ENCODE peak calls at places on chromosome 3, in eight cellular contexts. One of them, this sample, is unnamed.

GRCh38 chr3:71646971-71647370 is 63.4 kb upstream of the FOXP1 start:
- DNase-seq in body of pancreas: no peak
- DNase-seq in HL-60: no peak
- DNase-seq in cardiac muscle cell: no peak
- DNase-seq in tibial artery: no peak
- DNase-seq in breast epithelium: no peak
- DNase-seq in brain microvascular endothelial cell: no peak
- DNase-seq in tibial nerve: no peak
- DNase-seq in this sample: no peak

GRCh38 chr3:111473550-111473949 is 68.4 kb upstream of the CD96 start:
- DNase-seq in body of pancreas: no peak
- DNase-seq in HL-60: no peak
- DNase-seq in cardiac muscle cell: peak; percentile 7
- DNase-seq in tibial artery: no peak
- DNase-seq in breast epithelium: no peak
- DNase-seq in brain microvascular endothelial cell: no peak
- DNase-seq in tibial nerve: no peak
- DNase-seq in this sample: no peak

GRCh38 chr3:4647411-4647810 is 154.3 kb downstream of the ITPR1 start:
- DNase-seq in body of pancreas: no peak
- DNase-seq in HL-60: no peak
- DNase-seq in cardiac muscle cell: no peak
- DNase-seq in tibial artery: no peak
- DNase-seq in breast epithelium: no peak
- DNase-seq in brain microvascular endothelial cell: no peak
- DNase-seq in tibial nerve: no peak
- DNase-seq in this sample: no peak

GRCh38 chr3:147008886-147009285 is 397.5 kb downstream of the ZIC4 start:
- DNase-seq in body of pancreas: peak; percentile 68
- DNase-seq in HL-60: no peak
- DNase-seq in cardiac muscle cell: no peak
- DNase-seq in tibial artery: no peak
- DNase-seq in breast epithelium: no peak
- DNase-seq in brain microvascular endothelial cell: peak; percentile 23
- DNase-seq in tibial nerve: no peak
- DNase-seq in this sample: no peak

GRCh38 chr3:149167898-149168297 is 38.5 kb downstream of the HPS3 start:
- DNase-seq in body of pancreas: no peak
- DNase-seq in HL-60: no peak
- DNase-seq in cardiac muscle cell: no peak
- DNase-seq in tibial artery: no peak
- DNase-seq in breast epithelium: no peak
- DNase-seq in brain microvascular endothelial cell: no peak
- DNase-seq in tibial nerve: no peak
- DNase-seq in this sample: no peak

GRCh38 chr3:18579659-18580058 is 154.5 kb upstream of the SATB1 start:
- DNase-seq in body of pancreas: no peak
- DNase-seq in HL-60: peak; percentile 75
- DNase-seq in cardiac muscle cell: no peak
- DNase-seq in tibial artery: no peak
- DNase-seq in breast epithelium: no peak
- DNase-seq in brain microvascular endothelial cell: no peak
- DNase-seq in tibial nerve: no peak
- DNase-seq in this sample: no peak

GRCh38 chr3:82807781-82808180 is 1046.3 kb upstream of the GBE1 start:
- DNase-seq in body of pancreas: no peak
- DNase-seq in HL-60: no peak
- DNase-seq in cardiac muscle cell: no peak
- DNase-seq in tibial artery: no peak
- DNase-seq in breast epithelium: no peak
- DNase-seq in brain microvascular endothelial cell: no peak
- DNase-seq in tibial nerve: no peak
- DNase-seq in this sample: no peak

GRCh38 chr3:72938471-72939265 is 50.8 kb downstream of the GXYLT2 start:
- DNase-seq in body of pancreas: peak; percentile 49
- DNase-seq in HL-60: peak; percentile 94
- DNase-seq in cardiac muscle cell: peak; percentile 100
- DNase-seq in tibial artery: peak; percentile 84
- DNase-seq in breast epithelium: no peak
- DNase-seq in brain microvascular endothelial cell: peak; percentile 97
- DNase-seq in tibial nerve: peak; percentile 47
- DNase-seq in this sample: no peak

GRCh38 chr3:78140274-78140673 is 1100.4 kb downstream of the ROBO2 start:
- DNase-seq in body of pancreas: no peak
- DNase-seq in HL-60: no peak
- DNase-seq in cardiac muscle cell: no peak
- DNase-seq in tibial artery: no peak
- DNase-seq in breast epithelium: no peak
- DNase-seq in brain microvascular endothelial cell: no peak
- DNase-seq in tibial nerve: no peak
- DNase-seq in this sample: no peak

GRCh38 chr3:19293295-19293694 is 145.0 kb downstream of the KCNH8 start:
- DNase-seq in body of pancreas: no peak
- DNase-seq in HL-60: no peak
- DNase-seq in cardiac muscle cell: no peak
- DNase-seq in tibial artery: no peak
- DNase-seq in breast epithelium: no peak
- DNase-seq in brain microvascular endothelial cell: no peak
- DNase-seq in tibial nerve: no peak
- DNase-seq in this sample: no peak

GRCh38 chr3:42085641-42086376 is 5.3 kb upstream of the TRAK1 start:
- DNase-seq in body of pancreas: no peak
- DNase-seq in HL-60: no peak
- DNase-seq in cardiac muscle cell: no peak
- DNase-seq in tibial artery: no peak
- DNase-seq in breast epithelium: no peak
- DNase-seq in brain microvascular endothelial cell: no peak
- DNase-seq in tibial nerve: no peak
- DNase-seq in this sample: no peak

GRCh38 chr3:19522305-19522704 is 374.0 kb downstream of the KCNH8 start:
- DNase-seq in body of pancreas: no peak
- DNase-seq in HL-60: no peak
- DNase-seq in cardiac muscle cell: no peak
- DNase-seq in tibial artery: no peak
- DNase-seq in breast epithelium: no peak
- DNase-seq in brain microvascular endothelial cell: no peak
- DNase-seq in tibial nerve: no peak
- DNase-seq in this sample: no peak

GRCh38 chr3:138114988-138115971 is at the start of gene DZIP1L:
- DNase-seq in body of pancreas: peak; percentile 68
- DNase-seq in HL-60: peak; percentile 30
- DNase-seq in cardiac muscle cell: peak; percentile 78
- DNase-seq in tibial artery: peak; percentile 67
- DNase-seq in breast epithelium: no peak
- DNase-seq in brain microvascular endothelial cell: peak; percentile 63
- DNase-seq in tibial nerve: peak; percentile 24
- DNase-seq in this sample: peak; percentile 81

GRCh38 chr3:120147072-120147871 is 53.0 kb upstream of the GSK3B start:
- DNase-seq in body of pancreas: peak; percentile 52
- DNase-seq in HL-60: peak; percentile 19
- DNase-seq in cardiac muscle cell: no peak
- DNase-seq in tibial artery: no peak
- DNase-seq in breast epithelium: no peak
- DNase-seq in brain microvascular endothelial cell: no peak
- DNase-seq in tibial nerve: no peak
- DNase-seq in this sample: no peak

GRCh38 chr3:24678441-24678865 is 183.8 kb upstream of the THRB start:
- DNase-seq in body of pancreas: no peak
- DNase-seq in HL-60: peak; percentile 28
- DNase-seq in cardiac muscle cell: peak; percentile 96
- DNase-seq in tibial artery: no peak
- DNase-seq in breast epithelium: no peak
- DNase-seq in brain microvascular endothelial cell: peak; percentile 95
- DNase-seq in tibial nerve: no peak
- DNase-seq in this sample: no peak

GRCh38 chr3:194137314-194138097 is 1.6 kb downstream of the HES1 start:
- DNase-seq in body of pancreas: peak; percentile 83
- DNase-seq in HL-60: peak; percentile 45
- DNase-seq in cardiac muscle cell: peak; percentile 65
- DNase-seq in tibial artery: peak; percentile 73
- DNase-seq in breast epithelium: peak; percentile 65
- DNase-seq in brain microvascular endothelial cell: peak; percentile 45
- DNase-seq in tibial nerve: peak; percentile 35
- DNase-seq in this sample: no peak

GRCh38 chr3:138493804-138494606 is 59.6 kb downstream of the ESYT3 start:
- DNase-seq in body of pancreas: no peak
- DNase-seq in HL-60: no peak
- DNase-seq in cardiac muscle cell: peak; percentile 70
- DNase-seq in tibial artery: no peak
- DNase-seq in breast epithelium: no peak
- DNase-seq in brain microvascular endothelial cell: no peak
- DNase-seq in tibial nerve: no peak
- DNase-seq in this sample: no peak

GRCh38 chr3:127473244-127474024 is 117.1 kb downstream of the TPRA1 start:
- DNase-seq in body of pancreas: peak; percentile 21
- DNase-seq in HL-60: no peak
- DNase-seq in cardiac muscle cell: no peak
- DNase-seq in tibial artery: no peak
- DNase-seq in breast epithelium: no peak
- DNase-seq in brain microvascular endothelial cell: no peak
- DNase-seq in tibial nerve: no peak
- DNase-seq in this sample: no peak

DNA sequence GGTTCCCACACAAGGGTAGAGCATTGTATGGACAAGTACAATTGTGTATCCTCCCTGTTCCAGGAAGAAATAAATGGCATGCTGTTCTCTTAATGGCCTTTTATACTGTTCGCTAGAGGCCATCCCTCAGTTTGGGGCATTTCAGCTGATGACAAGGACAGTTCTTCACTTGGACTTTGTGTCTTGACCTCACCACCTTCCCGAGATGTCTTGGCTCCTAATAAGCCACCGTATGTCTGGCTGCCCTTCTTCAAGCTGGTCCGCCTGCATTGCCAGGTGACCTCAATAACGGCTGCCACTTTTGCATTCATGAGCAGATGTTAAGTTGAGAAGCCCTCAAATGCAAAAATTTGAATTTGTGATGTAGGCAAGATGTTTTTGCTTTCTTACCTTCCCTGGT is 24.1 kb downstream of the ZBTB38 start:
- DNase-seq in body of pancreas: no peak
- DNase-seq in HL-60: no peak
- DNase-seq in cardiac muscle cell: no peak
- DNase-seq in tibial artery: no peak
- DNase-seq in breast epithelium: no peak
- DNase-seq in brain microvascular endothelial cell: no peak
- DNase-seq in tibial nerve: no peak
- DNase-seq in this sample: no peak
- H3K27ac ChIP-seq in body of pancreas: no peak overlapping the region
- H3K27ac ChIP-seq in HL-60: no peak overlapping the region
- H3K27ac ChIP-seq in cardiac muscle cell: peak overlapping the region; percentile 87
- H3K27ac ChIP-seq in tibial artery: no peak overlapping the region
- H3K27ac ChIP-seq in breast epithelium: peak overlapping the region; percentile 80
- H3K27ac ChIP-seq in brain microvascular endothelial cell: no peak overlapping the region
- H3K27ac ChIP-seq in tibial nerve: peak overlapping the region; percentile 68
- H3K27ac ChIP-seq in this sample: peak overlapping the region; percentile 44

GRCh38 chr3:195802261-195802701 is 9.4 kb downstream of the MUC4 start:
- DNase-seq in body of pancreas: no peak
- DNase-seq in HL-60: no peak
- DNase-seq in cardiac muscle cell: no peak
- DNase-seq in tibial artery: no peak
- DNase-seq in breast epithelium: no peak
- DNase-seq in brain microvascular endothelial cell: no peak
- DNase-seq in tibial nerve: no peak
- DNase-seq in this sample: no peak

GRCh38 chr3:195803309-195803908 is 8.3 kb downstream of the MUC4 start:
- DNase-seq in body of pancreas: peak; percentile 29
- DNase-seq in HL-60: no peak
- DNase-seq in cardiac muscle cell: no peak
- DNase-seq in tibial artery: peak; percentile 46
- DNase-seq in breast epithelium: no peak
- DNase-seq in brain microvascular endothelial cell: no peak
- DNase-seq in tibial nerve: no peak
- DNase-seq in this sample: no peak

GRCh38 chr3:195802795-195803194 is 8.9 kb downstream of the MUC4 start:
- DNase-seq in body of pancreas: peak; percentile 45
- DNase-seq in HL-60: no peak
- DNase-seq in cardiac muscle cell: no peak
- DNase-seq in tibial artery: no peak
- DNase-seq in breast epithelium: no peak
- DNase-seq in brain microvascular endothelial cell: no peak
- DNase-seq in tibial nerve: no peak
- DNase-seq in this sample: no peak

GRCh38 chr3:195800240-195800639 is 11.5 kb downstream of the MUC4 start:
- DNase-seq in body of pancreas: no peak
- DNase-seq in HL-60: no peak
- DNase-seq in cardiac muscle cell: peak; percentile 54
- DNase-seq in tibial artery: no peak
- DNase-seq in breast epithelium: no peak
- DNase-seq in brain microvascular endothelial cell: no peak
- DNase-seq in tibial nerve: no peak
- DNase-seq in this sample: no peak

GRCh38 chr3:195801251-195802183 is 10.2 kb downstream of the MUC4 start:
- DNase-seq in body of pancreas: no peak
- DNase-seq in HL-60: no peak
- DNase-seq in cardiac muscle cell: no peak
- DNase-seq in tibial artery: no peak
- DNase-seq in breast epithelium: no peak
- DNase-seq in brain microvascular endothelial cell: no peak
- DNase-seq in tibial nerve: no peak
- DNase-seq in this sample: no peak
- H3K4me3 ChIP-seq in body of pancreas: no peak overlapping the region
- H3K4me3 ChIP-seq in HL-60: no peak overlapping the region
- H3K4me3 ChIP-seq in cardiac muscle cell: no peak overlapping the region
- H3K4me3 ChIP-seq in tibial artery: no peak overlapping the region
- H3K4me3 ChIP-seq in breast epithelium: no peak overlapping the region
- H3K4me3 ChIP-seq in brain microvascular endothelial cell: no peak overlapping the region
- H3K4me3 ChIP-seq in tibial nerve: no peak overlapping the region
- H3K4me3 ChIP-seq in this sample: no peak overlapping the region

DNA sequence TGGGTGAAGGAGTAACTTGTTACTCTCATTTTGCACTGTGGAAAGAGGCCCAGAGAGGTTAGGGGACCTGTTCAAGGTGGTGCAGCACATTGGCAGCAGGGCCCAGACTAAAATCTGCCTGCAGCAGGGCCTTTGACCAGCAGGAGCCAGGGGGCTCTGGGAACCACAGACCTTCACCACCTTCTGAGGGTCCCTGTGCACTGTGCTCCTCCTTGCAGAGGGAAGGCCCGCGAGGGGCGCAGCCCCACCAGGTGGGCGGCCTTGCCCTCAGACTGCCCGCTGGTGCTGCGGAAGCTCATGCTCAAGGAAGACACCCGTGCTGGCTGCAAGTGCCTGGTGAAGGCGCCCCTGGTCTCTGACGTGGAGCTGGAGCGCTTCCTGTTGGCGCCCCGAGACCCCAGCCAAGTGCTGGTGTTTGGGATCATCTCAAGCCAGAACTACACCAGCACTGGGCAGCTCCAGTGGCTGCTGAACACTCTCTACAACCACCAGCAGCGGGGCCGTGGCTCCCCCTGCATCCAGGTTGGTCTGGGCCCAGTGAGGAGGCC is 61.5 kb upstream of the FGD5 start:
- DNase-seq in body of pancreas: no peak
- DNase-seq in HL-60: no peak
- DNase-seq in cardiac muscle cell: no peak
- DNase-seq in tibial artery: no peak
- DNase-seq in breast epithelium: no peak
- DNase-seq in brain microvascular endothelial cell: no peak
- DNase-seq in tibial nerve: no peak
- DNase-seq in this sample: no peak
- TF ChIP-seq CTCF in body of pancreas: no peak
- TF ChIP-seq CTCF in HL-60: no peak
- TF ChIP-seq CTCF in cardiac muscle cell: no peak
- TF ChIP-seq CTCF in tibial artery: no peak
- TF ChIP-seq CTCF in breast epithelium: no peak
- TF ChIP-seq CTCF in brain microvascular endothelial cell: no peak
- TF ChIP-seq CTCF in tibial nerve: no peak
- TF ChIP-seq CTCF in this sample: no peak

GRCh38 chr3:9917820-9918219 is 922 bp downstream of the IL17RC start:
- DNase-seq in body of pancreas: no peak
- DNase-seq in HL-60: no peak
- DNase-seq in cardiac muscle cell: no peak
- DNase-seq in tibial artery: no peak
- DNase-seq in breast epithelium: no peak
- DNase-seq in brain microvascular endothelial cell: no peak
- DNase-seq in tibial nerve: no peak
- DNase-seq in this sample: no peak
- H3K27ac ChIP-seq in body of pancreas: peak overlapping the region; percentile 93
- H3K27ac ChIP-seq in HL-60: no peak overlapping the region
- H3K27ac ChIP-seq in cardiac muscle cell: no peak overlapping the region
- H3K27ac ChIP-seq in tibial artery: peak overlapping the region; percentile 95
- H3K27ac ChIP-seq in breast epithelium: peak overlapping the region; percentile 93
- H3K27ac ChIP-seq in brain microvascular endothelial cell: no peak overlapping the region
- H3K27ac ChIP-seq in tibial nerve: peak overlapping the region; percentile 97
- H3K27ac ChIP-seq in this sample: peak overlapping the region; percentile 86

This sample was measured in ascending aorta.